ENCODE peak calls at places on chromosome 9, in four cellular contexts. Z, W, J and G are unnamed samples.

GRCh38 chr9:81625969-81626368 is 63.4 kb downstream of the TLE1 start:
- DNase-seq in W (no peak), J (no peak), Z (no peak), G (no peak)

GRCh38 chr9:124285490-124285889 is 27.7 kb downstream of the NEK6 start:
- DNase-seq in Z (no peak), J (no peak), W (no peak), G (no peak)

GRCh38 chr9:98995059-98995665 is 51.5 kb downstream of the COL15A1 start:
- DNase-seq in Z (peak), J (no peak), W (no peak), G (peak)

GRCh38 chr9:108109927-108110326 is 620.4 kb upstream of the KLF4 start:
- DNase-seq in W (no peak), J (no peak), Z (no peak), G (no peak)

GRCh38 chr9:17929506-17929905 is 350.6 kb downstream of the SH3GL2 start:
- DNase-seq in Z (no peak), W (no peak), J (no peak), G (no peak)

GRCh38 chr9:70466976-70467551 is 52.6 kb upstream of the KLF9 start:
- DNase-seq in J (peak), W (no peak), Z (no peak), G (peak)

GRCh38 chr9:133135193-133135745 is 14.2 kb upstream of the RALGDS start:
- DNase-seq in J (peak), W (peak), Z (no peak), G (peak)

GRCh38 chr9:94927048-94927761 is 200.7 kb downstream of the AOPEP start:
- DNase-seq in W (no peak), J (no peak), Z (no peak), G (no peak)

GRCh38 chr9:119368681-119369581 is at the start of gene BRINP1:
- DNase-seq in W (peak), J (peak), Z (peak), G (peak)

GRCh38 chr9:103245369-103245768 is 250.2 kb downstream of the CYLC2 start:
- DNase-seq in W (no peak), J (no peak), Z (no peak), G (no peak)

GRCh38 chr9:22401671-22402070 is 45.0 kb upstream of the DMRTA1 start:
- DNase-seq in J (peak), Z (no peak), W (no peak), G (no peak)

GRCh38 chr9:129584136-129584535 is 36.8 kb downstream of the C9orf50 start:
- DNase-seq in W (peak), J (peak), Z (peak), G (peak)

GRCh38 chr9:36029765-36030528 is 6.8 kb upstream of the RECK start:
- DNase-seq in W (no peak), J (peak), Z (no peak), G (peak)

GRCh38 chr9:82382887-82383616 is 394.5 kb downstream of the SPATA31D1 start:
- DNase-seq in Z (no peak), W (no peak), J (peak), G (no peak)

GRCh38 chr9:100919526-100919925 is 109.0 kb upstream of the PLPPR1 start:
- DNase-seq in Z (no peak), W (no peak), J (no peak), G (no peak)

GRCh38 chr9:20989923-20990341 is 41.5 kb downstream of the HACD4 start:
- DNase-seq in J (no peak), Z (peak), W (peak), G (no peak)

GRCh38 chr9:76756273-76756650 is 8.0 kb upstream of the PCA3 start:
- DNase-seq in J (peak), Z (no peak), W (peak), G (peak)

GRCh38 chr9:21174671-21175070 is 8.2 kb upstream of the IFNA21 start:
- DNase-seq in J (no peak), W (no peak), Z (no peak), G (no peak)

GRCh38 chr9:97985058-97985861 is 2.1 kb downstream of the ANP32B start:
- DNase-seq in W (no peak), Z (no peak), J (peak), G (peak)

GRCh38 chr9:26773054-26773453 is 119.5 kb downstream of the CAAP1 start:
- DNase-seq in Z (no peak), W (no peak), J (no peak), G (no peak)

GRCh38 chr9:16039103-16039987 is 486.5 kb downstream of the CCDC171 start:
- DNase-seq in J (peak), Z (no peak), W (no peak), G (no peak)

GRCh38 chr9:86126998-86127972 is 27.9 kb upstream of the GOLM1 start:
- DNase-seq in Z (peak), W (peak), J (peak), G (peak)

GRCh38 chr9:86324308-86324707 is 29.9 kb downstream of the TUT7 start:
- DNase-seq in Z (no peak), W (peak), J (peak), G (peak)

GRCh38 chr9:121182976-121183375 is 18.7 kb downstream of the RAB14 start:
- DNase-seq in W (no peak), Z (no peak), J (no peak), G (no peak)
- H3K4me3 ChIP-seq in W (no peak), Z (no peak), J (no peak), G (no peak)

DNA sequence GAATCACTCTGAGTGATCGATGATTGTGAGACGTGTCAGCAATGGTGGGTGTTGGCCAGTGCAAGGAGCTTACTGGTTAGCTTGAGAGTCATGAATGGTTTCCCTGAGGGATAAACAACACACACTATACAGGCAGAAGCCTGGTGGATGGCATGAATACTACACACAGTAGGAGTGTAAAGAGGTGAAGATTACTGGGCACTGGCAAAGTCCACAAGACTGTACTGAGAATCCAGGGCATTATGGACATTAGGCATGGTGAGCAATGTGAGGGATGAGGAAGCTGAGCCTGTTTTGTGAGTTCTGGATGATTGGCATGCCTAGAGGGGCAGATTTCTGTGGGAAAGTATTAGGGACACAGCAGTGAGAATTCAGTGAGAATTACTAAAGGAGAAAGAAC is 71.3 kb downstream of the KDM4C start:
- DNase-seq in W (no peak), Z (no peak), J (peak), G (peak)
- TF ChIP-seq CTCF in W (no peak), Z (no peak), J (peak), G (no peak)

GRCh38 chr9:91905958-91906585 is 44.0 kb downstream of the ROR2 start:
- DNase-seq in Z (peak), W (no peak), J (no peak), G (no peak)
- H3K4me3 ChIP-seq in Z (peak), W (no peak), J (no peak), G (peak)

GRCh38 chr9:126515873-126516505 is 97.7 kb upstream of the LMX1B start:
- DNase-seq in J (no peak), Z (no peak), W (no peak), G (no peak)

GRCh38 chr9:126515001-126515872 is 98.5 kb upstream of the LMX1B start:
- DNase-seq in W (no peak), Z (no peak), J (no peak), G (no peak)

GRCh38 chr9:126516561-126516935 is 97.2 kb upstream of the LMX1B start:
- DNase-seq in J (no peak), W (no peak), Z (no peak), G (no peak)

GRCh38 chr9:126513159-126514036 is 100.3 kb upstream of the LMX1B start:
- DNase-seq in W (no peak), J (no peak), Z (no peak), G (no peak)

DNA sequence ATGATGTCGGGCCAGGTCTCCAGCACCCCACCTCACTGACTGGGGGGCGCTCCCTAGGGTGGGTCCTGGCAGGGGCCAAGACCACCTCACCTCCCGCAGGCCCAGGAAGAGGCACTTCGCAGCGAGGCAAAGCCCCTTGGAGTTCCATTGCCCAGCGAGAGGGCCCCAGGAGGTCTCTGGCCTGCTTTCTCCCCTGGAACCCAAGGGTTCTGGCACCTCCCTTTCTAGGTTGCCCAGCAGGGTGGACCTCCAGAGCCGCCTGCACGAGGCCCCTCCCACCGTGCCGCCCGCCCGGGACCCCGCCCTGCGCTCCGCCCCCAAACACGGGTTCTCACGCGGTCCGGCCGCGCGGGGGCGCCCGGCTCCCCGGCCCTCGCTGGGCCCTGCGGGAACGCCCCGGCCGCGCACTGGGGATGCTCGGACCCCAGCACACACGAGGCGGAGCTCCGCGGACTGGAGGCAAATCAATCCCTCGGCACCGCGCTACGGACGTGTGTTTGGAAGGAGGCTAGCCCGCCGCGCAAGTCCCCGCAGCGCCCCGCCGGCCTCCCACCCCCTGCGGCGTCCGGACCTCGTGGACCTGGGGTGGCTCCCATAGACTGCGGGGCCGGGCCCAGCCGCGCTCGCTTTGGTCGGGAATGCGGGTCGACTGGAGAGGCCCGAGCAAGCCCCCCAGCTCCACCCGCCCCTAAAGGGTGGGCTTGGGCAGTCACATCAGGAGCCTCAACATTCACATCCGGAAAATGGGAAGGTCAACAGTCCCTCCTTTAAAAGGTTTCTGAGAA is 99.5 kb upstream of the LMX1B start:
- DNase-seq in J (peak), W (no peak), Z (peak), G (peak)
- TF ChIP-seq CTCF in J (peak), W (peak), Z (peak), G (no peak)

DNA sequence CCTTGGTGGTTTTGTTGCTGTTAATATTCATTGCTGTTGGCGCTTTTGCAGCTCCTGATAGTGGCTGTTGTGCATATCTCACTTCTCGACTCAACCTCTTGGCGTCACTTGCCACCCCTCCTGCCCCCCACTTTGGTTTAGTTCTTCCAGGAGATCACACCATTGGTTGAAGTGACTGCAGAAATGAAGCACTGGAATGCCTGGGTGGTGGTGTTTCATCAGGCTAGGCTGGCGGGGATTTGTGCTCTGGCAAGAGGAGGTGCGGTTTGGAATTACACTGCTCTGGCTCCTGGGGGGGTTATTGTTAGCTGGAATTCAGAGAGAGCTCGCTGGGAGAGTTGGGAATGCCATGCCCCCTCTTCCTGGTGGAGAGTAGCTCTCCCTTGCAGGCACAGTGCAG is 11.5 kb downstream of the PRRC2B start:
- DNase-seq in J (peak), Z (peak), W (peak), G (peak)
- H3K4me3 ChIP-seq in J (no peak), Z (peak), W (peak), G (no peak)

GRCh38 chr9:125472926-125473701 is 211.5 kb downstream of the GAPVD1 start:
- DNase-seq in J (peak), W (no peak), Z (peak), G (peak)
- TF ChIP-seq CTCF in J (peak), W (no peak), Z (no peak), G (peak)